ENCODE peak calls at places on chromosome 14, in nine cellular contexts. G is stimulated activated CD4-positive, alpha-beta T cell treated with anti-CD3 and anti-CD28 coated beads, TNF-alpha, amount 100 ng/mL, for 48 hours; S is AG04450; E is stomach; W is spleen; L is MCF 10A; O is effector CD4-positive, alpha-beta T cell; I is AG08396; N is NCI-H2081. D is an unnamed sample.

GRCh38 chr14:24078146-24078545 is 6.8 kb downstream of the CPNE6 start:
- DNase-seq in G (no peak), S (no peak), E (no peak), W (no peak), L (no peak), O (no peak), I (no peak), N (peak), D (no peak)

GRCh38 chr14:36096090-36096489 is 80.4 kb downstream of the PTCSC3 start:
- DNase-seq in G (no peak), S (no peak), E (no peak), W (no peak), L (peak), O (no peak), I (no peak), N (no peak), D (no peak)

GRCh38 chr14:90387201-90387600 is 9.6 kb upstream of the CALM1 start:
- DNase-seq in G (no peak), S (no peak), E (no peak), W (no peak), L (no peak), O (no peak), I (no peak), N (no peak), D (no peak)

GRCh38 chr14:68970096-68970612 is 8.9 kb downstream of the ACTN1 start:
- DNase-seq in G (no peak), S (no peak), E (no peak), W (peak), L (no peak), O (peak), I (no peak), N (no peak), D (peak)

GRCh38 chr14:101025131-101025530 is 121.6 kb upstream of the RTL1 start:
- DNase-seq in G (no peak), S (no peak), E (no peak), W (peak), L (no peak), O (no peak), I (no peak), N (no peak), D (no peak)

GRCh38 chr14:52071675-52072074 is 2.8 kb upstream of the NID2 start:
- DNase-seq in G (no peak), S (no peak), E (no peak), W (no peak), L (no peak), O (no peak), I (no peak), N (no peak), D (no peak)

GRCh38 chr14:53001787-53002378 is 51.0 kb upstream of the FERMT2 start:
- DNase-seq in G (no peak), S (no peak), E (no peak), W (no peak), L (no peak), O (no peak), I (no peak), N (no peak), D (no peak)

GRCh38 chr14:32435411-32435810 is 106.3 kb downstream of the AKAP6 start:
- DNase-seq in G (no peak), S (no peak), E (no peak), W (no peak), L (no peak), O (no peak), I (no peak), N (no peak), D (no peak)

GRCh38 chr14:67710209-67710608 is 8.5 kb downstream of the RDH12 start:
- DNase-seq in G (no peak), S (no peak), E (no peak), W (no peak), L (peak), O (no peak), I (no peak), N (no peak), D (peak)

GRCh38 chr14:105864116-105864515 is 337.7 kb downstream of the TMEM121 start:
- DNase-seq in G (no peak), S (no peak), E (no peak), W (peak), L (no peak), O (no peak), I (no peak), N (no peak), D (no peak)

GRCh38 chr14:102205560-102205959 is 65.9 kb downstream of the WDR20 start:
- DNase-seq in G (no peak), S (no peak), E (no peak), W (no peak), L (no peak), O (no peak), I (no peak), N (no peak), D (peak)

GRCh38 chr14:37061697-37062096 is 110.7 kb downstream of the SLC25A21 start:
- DNase-seq in G (no peak), S (no peak), E (no peak), W (no peak), L (peak), O (no peak), I (no peak), N (no peak), D (peak)

GRCh38 chr14:34059925-34060746 is 109.3 kb upstream of the EGLN3 start:
- DNase-seq in G (no peak), S (no peak), E (peak), W (peak), L (peak), O (peak), I (peak), N (peak), D (peak)

GRCh38 chr14:75301666-75302325 is 23.2 kb downstream of the FOS start:
- DNase-seq in G (no peak), S (no peak), E (no peak), W (no peak), L (peak), O (no peak), I (no peak), N (no peak), D (no peak)

GRCh38 chr14:71521238-71521637 is 411.0 kb upstream of the RGS6 start:
- DNase-seq in G (no peak), S (no peak), E (no peak), W (no peak), L (no peak), O (no peak), I (no peak), N (no peak), D (no peak)

GRCh38 chr14:99156026-99156425 is 116.0 kb downstream of the BCL11B start:
- DNase-seq in G (no peak), S (no peak), E (peak), W (no peak), L (no peak), O (no peak), I (no peak), N (no peak), D (no peak)

GRCh38 chr14:87643005-87643404 is 350.0 kb downstream of the GALC start:
- DNase-seq in G (no peak), S (no peak), E (no peak), W (no peak), L (peak), O (no peak), I (no peak), N (peak), D (no peak)

GRCh38 chr14:79571361-79571760 is 639.9 kb downstream of the DIO2 start:
- DNase-seq in G (no peak), S (no peak), E (no peak), W (no peak), L (no peak), O (no peak), I (no peak), N (no peak), D (no peak)

D was measured in NCI-H1417.